ENCODE peak calls at places on chromosomes 16 and 17, in four cellular contexts. H, W, E and D are unnamed samples.

GRCh38 chr16:2952679-2953078 is 11.4 kb upstream of the KREMEN2 start:
- DNase-seq in E (no peak), W (no peak), H (no peak), D (no peak)

GRCh38 chr17:35568561-35568960 is 7.9 kb upstream of the SLFN14 start:
- DNase-seq in E (peak), H (peak), W (peak), D (no peak)

GRCh38 chr17:65219707-65220106 is 82.5 kb downstream of the RGS9 start:
- DNase-seq in W (no peak), H (no peak), E (no peak), D (no peak)

GRCh38 chr17:77914440-77915254 is 43.9 kb upstream of the TNRC6C start:
- DNase-seq in W (no peak), E (no peak), H (peak), D (no peak)

GRCh38 chr17:82780195-82780594 is 28.3 kb downstream of the TBCD start:
- DNase-seq in H (no peak), E (no peak), W (no peak), D (no peak)

GRCh38 chr16:2769675-2770056 is 7.4 kb downstream of the ELOB start:
- DNase-seq in E (no peak), H (no peak), W (no peak), D (no peak)

GRCh38 chr16:12901204-12901596 is 198 bp upstream of the SHISA9 start:
- DNase-seq in H (no peak), E (no peak), W (no peak), D (no peak)

GRCh38 chr17:37386462-37386861 is 10.7 kb downstream of the C17orf78 start:
- DNase-seq in H (no peak), E (peak), W (no peak), D (no peak)

GRCh38 chr16:83113811-83114210 is 487.0 kb downstream of the CDH13 start:
- DNase-seq in H (no peak), W (peak), E (no peak), D (no peak)

GRCh38 chr17:1008008-1008761 is 11.3 kb downstream of the TIMM22 start:
- DNase-seq in E (no peak), W (no peak), H (no peak), D (no peak)

GRCh38 chr16:20878682-20879147 is 21.4 kb downstream of the DCUN1D3 start:
- DNase-seq in E (no peak), W (no peak), H (no peak), D (no peak)

GRCh38 chr17:19773534-19773933 is 25.4 kb upstream of the ALDH3A1 start:
- DNase-seq in E (no peak), W (no peak), H (no peak), D (no peak)

GRCh38 chr17:82367724-82368524 is 3.6 kb upstream of the UTS2R start:
- DNase-seq in W (peak), E (peak), H (no peak), D (peak)

GRCh38 chr17:79933863-79934652 is 94.8 kb upstream of the CBX4 start:
- DNase-seq in E (no peak), H (peak), W (peak), D (no peak)

GRCh38 chr17:45841883-45842525 is 2.7 kb upstream of the SPPL2C start:
- DNase-seq in W (no peak), H (no peak), E (no peak), D (no peak)

GRCh38 chr16:75193730-75194444 is 13.1 kb downstream of the CTRB2 start:
- DNase-seq in E (no peak), H (no peak), W (no peak), D (no peak)

GRCh38 chr17:77957215-77957868 is 1.2 kb upstream of the TNRC6C start:
- DNase-seq in H (peak), W (peak), E (peak), D (no peak)

GRCh38 chr17:47776330-47777197 is 43.5 kb downstream of the TBX21 start:
- DNase-seq in H (peak), W (peak), E (peak), D (no peak)

GRCh38 chr16:74852500-74852875 is 77.9 kb upstream of the FA2H start:
- DNase-seq in E (no peak), W (no peak), H (no peak), D (no peak)

GRCh38 chr16:12211870-12212690 is 235.5 kb downstream of the SNX29 start:
- DNase-seq in E (no peak), H (no peak), W (no peak), D (no peak)

GRCh38 chr17:8189041-8189710 is 804 bp downstream of the BORCS6 start:
- DNase-seq in E (no peak), W (no peak), H (no peak), D (no peak)

GRCh38 chr17:3887811-3888210 is 5.0 kb downstream of the CAMKK1 start:
- DNase-seq in H (no peak), W (no peak), E (no peak), D (no peak)

GRCh38 chr17:74118504-74118903 is 85.0 kb upstream of the RPL38 start:
- DNase-seq in H (peak), E (no peak), W (no peak), D (peak)

GRCh38 chr17:75031972-75032895 is 14.5 kb downstream of the ATP5PD start:
- DNase-seq in E (peak), H (peak), W (peak), D (peak)

GRCh38 chr16:1285669-1286491 is 23.6 kb upstream of the UBE2I start:
- DNase-seq in H (no peak), E (no peak), W (no peak), D (no peak)

GRCh38 chr16:65180986-65181710 is 59.3 kb upstream of the CDH11 start:
- DNase-seq in E (no peak), H (no peak), W (no peak), D (no peak)

DNA sequence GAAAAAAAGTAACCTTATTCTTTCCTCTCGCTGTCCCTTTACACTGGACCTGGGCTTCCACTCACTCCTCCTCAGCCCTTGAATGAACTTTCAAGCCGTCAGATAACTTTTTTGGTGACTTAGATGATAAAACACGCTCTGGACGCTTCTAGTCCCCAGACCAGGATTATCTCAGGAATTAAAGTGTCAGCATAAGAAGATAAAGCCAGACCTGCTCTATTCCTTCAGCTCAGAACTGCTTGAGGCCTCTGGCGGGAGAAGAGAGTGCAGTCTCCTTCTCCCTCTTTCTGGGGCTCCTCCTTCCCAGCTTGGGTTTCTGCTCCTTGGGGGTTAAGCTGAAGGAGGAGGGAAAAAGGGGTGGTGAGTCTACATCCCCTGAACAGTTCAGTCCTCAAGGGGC is 6.6 kb downstream of the LPO start:
- DNase-seq in E (peak), H (no peak), W (no peak), D (no peak)
- TF ChIP-seq MAFK in E (no peak), H (no peak), W (no peak), D (no peak)

DNA sequence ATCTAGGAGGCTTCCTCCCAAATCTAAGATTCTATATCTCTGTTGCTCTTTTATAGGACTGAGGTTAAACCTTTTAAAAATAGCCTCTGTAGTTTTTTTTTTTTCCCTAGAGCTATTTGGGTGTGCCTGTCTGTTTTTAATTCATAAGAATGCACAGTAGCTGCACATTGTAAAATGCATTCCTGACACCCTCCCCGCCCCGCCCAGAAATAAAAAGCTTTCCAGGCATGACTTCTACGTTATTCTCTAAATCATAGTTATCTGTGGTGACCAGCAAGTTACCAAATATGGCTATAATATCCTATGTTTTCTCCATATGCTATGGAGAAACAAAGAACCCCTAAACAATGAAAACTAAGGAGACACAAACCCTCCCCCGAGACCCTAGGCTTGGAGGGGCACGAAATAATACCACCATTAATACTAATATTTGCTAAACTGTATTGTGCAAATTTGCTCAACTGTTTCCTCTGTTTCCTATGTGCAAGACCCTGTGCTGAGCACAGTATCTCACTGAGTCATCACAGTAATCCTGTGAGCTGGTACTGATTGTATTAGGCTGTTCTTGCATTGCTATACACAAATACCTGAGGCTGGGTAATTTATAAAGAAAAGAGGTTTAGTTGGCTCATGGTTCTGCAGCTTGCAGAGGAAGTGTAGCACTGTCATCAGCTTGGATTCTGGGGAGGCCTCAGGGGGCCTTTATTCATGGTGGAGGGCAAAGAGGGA is 388.3 kb downstream of the CA10 start:
- DNase-seq in H (no peak), W (no peak), E (no peak), D (no peak)
- TF ChIP-seq MAFK in H (no peak), W (no peak), E (no peak), D (no peak)

DNA sequence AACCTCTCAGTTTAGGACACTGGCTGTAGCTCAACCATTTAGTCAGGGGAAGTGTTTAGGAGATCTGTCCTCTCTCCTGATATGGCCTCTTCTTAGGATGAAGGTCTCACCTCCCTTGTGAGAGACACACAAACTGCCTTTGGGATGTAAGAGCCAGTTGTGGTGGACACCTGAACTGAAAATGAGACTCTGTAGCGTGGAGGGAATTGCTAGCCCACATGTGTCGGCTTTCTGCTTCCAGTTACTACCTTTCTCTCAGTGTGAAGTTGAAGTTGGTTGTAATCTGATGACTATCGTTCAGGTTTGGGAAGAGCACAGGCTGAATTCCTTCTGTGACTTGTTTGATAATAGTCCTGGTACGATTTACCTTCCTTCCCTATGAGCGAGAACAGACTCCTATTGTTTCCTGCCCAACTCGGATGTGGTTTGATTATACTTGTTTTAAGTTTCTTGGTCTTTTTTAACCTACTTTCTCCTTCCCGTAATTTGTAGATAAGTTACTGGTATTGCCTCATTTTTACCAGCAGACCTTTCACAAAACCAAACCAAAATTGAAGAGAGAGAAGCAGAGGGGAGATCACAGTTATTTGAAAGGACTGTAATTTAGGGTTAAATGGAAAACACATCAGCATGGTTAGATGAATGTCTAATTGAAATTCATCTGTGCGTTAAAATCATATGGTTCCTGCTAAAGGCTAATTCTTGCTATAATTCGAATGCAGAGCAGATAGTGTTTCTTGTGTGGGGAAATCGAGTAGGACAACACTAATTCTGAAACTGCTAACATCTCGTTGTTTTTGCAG is 43.2 kb downstream of the CLEC16A start:
- DNase-seq in W (no peak), E (no peak), H (no peak), D (no peak)
- TF ChIP-seq MAFK in W (no peak), E (no peak), H (no peak), D (no peak)

GRCh38 chr17:41510251-41511065 is 5.0 kb upstream of the KRT13 start:
- DNase-seq in W (no peak), E (peak), H (no peak), D (no peak)
- TF ChIP-seq MAFK in W (peak), E (peak), H (peak), D (peak)

GRCh38 chr17:80986046-80986445 is 5.6 kb upstream of the CHMP6 start:
- DNase-seq in E (no peak), H (no peak), W (no peak), D (no peak)

GRCh38 chr17:80990921-80991644 is 558 bp upstream of the CHMP6 start:
- DNase-seq in W (no peak), H (no peak), E (no peak), D (no peak)

GRCh38 chr17:80986816-80987480 is 4.7 kb upstream of the CHMP6 start:
- DNase-seq in E (no peak), H (no peak), W (no peak), D (no peak)

GRCh38 chr17:80989586-80989913 is 2.1 kb upstream of the CHMP6 start:
- DNase-seq in H (no peak), W (no peak), E (no peak), D (no peak)

DNA sequence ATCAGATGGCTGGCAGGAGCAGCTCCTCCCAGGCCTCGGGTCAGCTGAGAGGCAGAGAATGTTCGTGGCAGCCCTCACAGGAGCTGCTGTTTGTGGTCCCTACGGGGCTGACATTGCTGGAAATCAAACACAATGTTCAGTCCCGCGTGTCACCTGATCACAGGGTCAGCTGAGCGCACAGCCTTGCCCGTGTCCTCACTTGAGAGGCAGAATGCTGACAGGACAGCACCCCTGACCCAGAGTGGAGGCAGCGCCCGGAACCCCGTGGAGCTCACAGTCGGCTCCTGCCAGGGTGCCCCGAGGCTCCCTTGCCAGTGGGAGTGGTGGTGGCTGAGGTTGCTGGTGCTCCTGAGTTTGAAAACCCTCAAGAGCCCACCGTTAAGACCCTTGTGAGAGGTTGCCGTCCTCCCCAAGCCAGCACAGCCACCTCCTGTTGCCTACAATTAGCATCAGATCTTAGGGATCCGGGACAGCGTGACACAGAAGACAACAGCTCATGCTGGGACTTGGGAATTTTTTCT is 3.6 kb upstream of the CHMP6 start:
- DNase-seq in W (no peak), H (no peak), E (no peak), D (no peak)
- TF ChIP-seq MAFK in W (no peak), H (no peak), E (no peak), D (no peak)

GRCh38 chr16:30700491-30700890 is 1.5 kb downstream of the SRCAP start:
- DNase-seq in E (peak), W (peak), H (no peak), D (no peak)
- TF ChIP-seq MAFK in E (no peak), W (no peak), H (no peak), D (no peak)

DNA sequence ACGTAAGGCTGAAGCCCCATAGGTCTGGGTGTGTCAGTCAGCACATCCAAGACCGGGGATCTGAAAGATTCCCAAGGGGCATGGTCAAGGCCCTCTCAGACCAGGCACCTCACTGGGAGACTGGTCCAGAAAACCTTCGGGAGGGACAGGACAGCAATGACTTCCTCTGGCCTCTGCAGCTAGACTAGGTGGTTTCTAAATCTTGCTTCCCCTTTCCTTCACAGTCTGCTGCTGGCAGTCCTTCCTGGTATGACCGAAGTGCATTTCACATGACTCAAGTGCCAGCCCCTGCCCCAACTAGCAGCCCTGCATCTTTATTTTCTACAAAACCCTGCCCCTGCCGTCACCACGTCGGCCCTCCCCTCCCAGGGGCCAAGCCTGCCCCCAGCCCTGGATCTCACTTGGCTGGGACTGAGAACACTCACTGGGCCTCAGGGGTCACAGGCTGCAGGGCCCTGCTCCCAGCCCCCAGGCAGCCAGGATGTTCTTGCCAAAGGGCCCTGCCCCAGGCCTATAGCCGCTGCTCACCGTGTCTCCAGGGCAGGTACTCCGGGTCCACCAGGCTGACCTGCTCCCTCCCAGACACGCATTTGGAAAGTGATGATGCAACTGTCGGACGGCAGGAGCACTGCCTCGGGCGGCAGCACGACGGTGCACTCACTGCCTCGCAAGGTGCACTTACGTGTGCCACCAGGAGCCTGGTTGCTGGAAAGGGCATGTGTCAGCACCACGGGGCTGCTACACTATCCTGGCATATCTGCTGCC is 18.2 kb downstream of the POLR3K start:
- DNase-seq in H (no peak), E (no peak), W (no peak), D (no peak)
- TF ChIP-seq MAFK in H (no peak), E (no peak), W (no peak), D (no peak)

DNA sequence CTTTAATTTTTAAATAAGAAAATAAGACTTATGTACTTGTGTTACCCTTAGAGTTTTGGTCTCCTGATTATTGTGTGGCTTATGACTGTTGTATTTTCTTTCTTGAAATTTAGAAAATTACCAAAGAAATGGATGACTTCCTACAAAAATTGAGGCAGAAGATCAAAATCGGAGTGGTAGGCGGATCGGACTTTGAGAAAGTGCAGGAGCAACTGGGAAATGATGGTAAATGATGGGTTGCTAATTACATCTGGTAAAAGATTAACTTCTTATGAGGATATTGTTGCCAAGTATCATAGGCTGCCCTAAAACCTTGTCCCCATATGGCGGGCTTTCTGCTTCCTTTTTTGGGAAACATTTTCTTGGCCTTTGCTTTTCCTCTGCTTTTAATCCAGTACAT is 4.0 kb downstream of the PMM2 start:
- DNase-seq in E (no peak), H (no peak), W (no peak), D (no peak)
- TF ChIP-seq MAFK in E (no peak), H (no peak), W (no peak), D (no peak)